ENCODE peak calls at places on chromosome 7, in eight cellular contexts. One of them, this sample, is unnamed.
A peak's percentile ranks its signal among the peaks of the same experiment; 100 is the strongest.

GRCh38 chr7:134727711-134728110 is 51.7 kb upstream of the CALD1 start:
- DNase-seq in thoracic aorta: no peak
- DNase-seq in MCF 10A: no peak
- DNase-seq in lower lobe of right lung: no peak
- DNase-seq in body of pancreas: no peak
- DNase-seq in hepatocyte: no peak
- DNase-seq in A549: no peak
- DNase-seq in OCI-LY7: no peak
- DNase-seq in this sample: no peak

GRCh38 chr7:128922496-128923410 is 12.2 kb upstream of the KCP start:
- DNase-seq in thoracic aorta: no peak
- DNase-seq in MCF 10A: no peak
- DNase-seq in lower lobe of right lung: no peak
- DNase-seq in body of pancreas: no peak
- DNase-seq in hepatocyte: no peak
- DNase-seq in A549: no peak
- DNase-seq in OCI-LY7: no peak
- DNase-seq in this sample: no peak

GRCh38 chr7:40489844-40490602 is 355.2 kb downstream of the SUGCT start:
- DNase-seq in thoracic aorta: no peak
- DNase-seq in MCF 10A: no peak
- DNase-seq in lower lobe of right lung: no peak
- DNase-seq in body of pancreas: no peak
- DNase-seq in hepatocyte: no peak
- DNase-seq in A549: no peak
- DNase-seq in OCI-LY7: no peak
- DNase-seq in this sample: no peak

GRCh38 chr7:128217030-128217805 is 23.9 kb upstream of the LEP start:
- DNase-seq in thoracic aorta: no peak
- DNase-seq in MCF 10A: peak; percentile 97
- DNase-seq in lower lobe of right lung: peak; percentile 76
- DNase-seq in body of pancreas: no peak
- DNase-seq in hepatocyte: no peak
- DNase-seq in A549: peak; percentile 36
- DNase-seq in OCI-LY7: no peak
- DNase-seq in this sample: no peak

GRCh38 chr7:7820409-7820808 is 102.0 kb upstream of the RPA3 start:
- DNase-seq in thoracic aorta: no peak
- DNase-seq in MCF 10A: no peak
- DNase-seq in lower lobe of right lung: no peak
- DNase-seq in body of pancreas: no peak
- DNase-seq in hepatocyte: no peak
- DNase-seq in A549: no peak
- DNase-seq in OCI-LY7: no peak
- DNase-seq in this sample: no peak

GRCh38 chr7:51321961-51322515 is 5.4 kb upstream of the COBL start:
- DNase-seq in thoracic aorta: no peak
- DNase-seq in MCF 10A: no peak
- DNase-seq in lower lobe of right lung: no peak
- DNase-seq in body of pancreas: peak; percentile 36
- DNase-seq in hepatocyte: no peak
- DNase-seq in A549: no peak
- DNase-seq in OCI-LY7: no peak
- DNase-seq in this sample: no peak

GRCh38 chr7:116021237-116021636 is 9.3 kb downstream of the TFEC start:
- DNase-seq in thoracic aorta: no peak
- DNase-seq in MCF 10A: no peak
- DNase-seq in lower lobe of right lung: no peak
- DNase-seq in body of pancreas: no peak
- DNase-seq in hepatocyte: no peak
- DNase-seq in A549: no peak
- DNase-seq in OCI-LY7: no peak
- DNase-seq in this sample: no peak

GRCh38 chr7:132030161-132030568 is 473.7 kb upstream of the PODXL start:
- DNase-seq in thoracic aorta: no peak
- DNase-seq in MCF 10A: peak; percentile 52
- DNase-seq in lower lobe of right lung: no peak
- DNase-seq in body of pancreas: peak; percentile 80
- DNase-seq in hepatocyte: peak; percentile 28
- DNase-seq in A549: no peak
- DNase-seq in OCI-LY7: no peak
- DNase-seq in this sample: peak; percentile 15

GRCh38 chr7:17275749-17276671 is 22.4 kb upstream of the AHR start:
- DNase-seq in thoracic aorta: no peak
- DNase-seq in MCF 10A: peak; percentile 63
- DNase-seq in lower lobe of right lung: no peak
- DNase-seq in body of pancreas: no peak
- DNase-seq in hepatocyte: peak; percentile 32
- DNase-seq in A549: peak; percentile 77
- DNase-seq in OCI-LY7: no peak
- DNase-seq in this sample: peak; percentile 92

GRCh38 chr7:19009936-19010280 is 107.5 kb downstream of the TWIST1 start:
- DNase-seq in thoracic aorta: no peak
- DNase-seq in MCF 10A: no peak
- DNase-seq in lower lobe of right lung: no peak
- DNase-seq in body of pancreas: no peak
- DNase-seq in hepatocyte: no peak
- DNase-seq in A549: no peak
- DNase-seq in OCI-LY7: no peak
- DNase-seq in this sample: no peak

GRCh38 chr7:131076711-131077170 is 250.9 kb upstream of the MKLN1 start:
- DNase-seq in thoracic aorta: no peak
- DNase-seq in MCF 10A: no peak
- DNase-seq in lower lobe of right lung: no peak
- DNase-seq in body of pancreas: no peak
- DNase-seq in hepatocyte: peak; percentile 54
- DNase-seq in A549: no peak
- DNase-seq in OCI-LY7: no peak
- DNase-seq in this sample: no peak

GRCh38 chr7:38775503-38775902 is 133.5 kb downstream of the VPS41 start:
- DNase-seq in thoracic aorta: no peak
- DNase-seq in MCF 10A: no peak
- DNase-seq in lower lobe of right lung: no peak
- DNase-seq in body of pancreas: no peak
- DNase-seq in hepatocyte: no peak
- DNase-seq in A549: no peak
- DNase-seq in OCI-LY7: no peak
- DNase-seq in this sample: no peak

GRCh38 chr7:29319719-29320521 is 125.3 kb downstream of the CHN2 start:
- DNase-seq in thoracic aorta: no peak
- DNase-seq in MCF 10A: no peak
- DNase-seq in lower lobe of right lung: no peak
- DNase-seq in body of pancreas: no peak
- DNase-seq in hepatocyte: no peak
- DNase-seq in A549: no peak
- DNase-seq in OCI-LY7: peak; percentile 3
- DNase-seq in this sample: no peak

GRCh38 chr7:143960813-143961610 is 6.4 kb downstream of the OR2F1 start:
- DNase-seq in thoracic aorta: no peak
- DNase-seq in MCF 10A: no peak
- DNase-seq in lower lobe of right lung: no peak
- DNase-seq in body of pancreas: no peak
- DNase-seq in hepatocyte: no peak
- DNase-seq in A549: no peak
- DNase-seq in OCI-LY7: no peak
- DNase-seq in this sample: no peak

GRCh38 chr7:21300692-21301091 is 127.2 kb upstream of the SP4 start:
- DNase-seq in thoracic aorta: no peak
- DNase-seq in MCF 10A: peak; percentile 8
- DNase-seq in lower lobe of right lung: no peak
- DNase-seq in body of pancreas: no peak
- DNase-seq in hepatocyte: no peak
- DNase-seq in A549: peak; percentile 2
- DNase-seq in OCI-LY7: peak; percentile 13
- DNase-seq in this sample: no peak
- TF ChIP-seq CTCF in thoracic aorta: no peak
- TF ChIP-seq CTCF in MCF 10A: peak; percentile 14
- TF ChIP-seq CTCF in lower lobe of right lung: no peak
- TF ChIP-seq CTCF in body of pancreas: no peak
- TF ChIP-seq CTCF in hepatocyte: peak; percentile 10
- TF ChIP-seq CTCF in A549: no peak
- TF ChIP-seq CTCF in OCI-LY7: peak; percentile 76
- TF ChIP-seq CTCF in this sample: peak; percentile 17

GRCh38 chr7:103077318-103077717 is 2.4 kb downstream of the ARMC10 start:
- DNase-seq in thoracic aorta: no peak
- DNase-seq in MCF 10A: no peak
- DNase-seq in lower lobe of right lung: no peak
- DNase-seq in body of pancreas: no peak
- DNase-seq in hepatocyte: no peak
- DNase-seq in A549: no peak
- DNase-seq in OCI-LY7: no peak
- DNase-seq in this sample: no peak

GRCh38 chr7:103075337-103075918 is 488 bp downstream of the ARMC10 start:
- DNase-seq in thoracic aorta: peak; percentile 50
- DNase-seq in MCF 10A: peak; percentile 48
- DNase-seq in lower lobe of right lung: peak; percentile 70
- DNase-seq in body of pancreas: peak; percentile 67
- DNase-seq in hepatocyte: peak; percentile 80
- DNase-seq in A549: peak; percentile 36
- DNase-seq in OCI-LY7: peak; percentile 74
- DNase-seq in this sample: peak; percentile 5

GRCh38 chr7:103073989-103074518 is 542 bp downstream of the FBXL13 start:
- DNase-seq in thoracic aorta: no peak
- DNase-seq in MCF 10A: no peak
- DNase-seq in lower lobe of right lung: no peak
- DNase-seq in body of pancreas: peak; percentile 53
- DNase-seq in hepatocyte: peak; percentile 28
- DNase-seq in A549: peak; percentile 10
- DNase-seq in OCI-LY7: no peak
- DNase-seq in this sample: no peak

GRCh38 chr7:103076767-103077166 is 1.8 kb downstream of the ARMC10 start:
- DNase-seq in thoracic aorta: no peak
- DNase-seq in MCF 10A: peak; percentile 19
- DNase-seq in lower lobe of right lung: peak; percentile 57
- DNase-seq in body of pancreas: no peak
- DNase-seq in hepatocyte: no peak
- DNase-seq in A549: no peak
- DNase-seq in OCI-LY7: no peak
- DNase-seq in this sample: no peak

GRCh38 chr7:103074519-103075336 is at the start of the genes ARMC10 and FBXL13:
- DNase-seq in thoracic aorta: peak; percentile 63
- DNase-seq in MCF 10A: peak; percentile 91
- DNase-seq in lower lobe of right lung: peak; percentile 94
- DNase-seq in body of pancreas: peak; percentile 92
- DNase-seq in hepatocyte: peak; percentile 95
- DNase-seq in A549: peak; percentile 92
- DNase-seq in OCI-LY7: peak; percentile 91
- DNase-seq in this sample: peak; percentile 73
- TF ChIP-seq CTCF in thoracic aorta: peak; percentile 39
- TF ChIP-seq CTCF in MCF 10A: peak; percentile 30
- TF ChIP-seq CTCF in lower lobe of right lung: peak; percentile 40
- TF ChIP-seq CTCF in body of pancreas: no peak
- TF ChIP-seq CTCF in hepatocyte: peak; percentile 15
- TF ChIP-seq CTCF in A549: peak; percentile 7
- TF ChIP-seq CTCF in OCI-LY7: peak; percentile 24
- TF ChIP-seq CTCF in this sample: peak; percentile 9

GRCh38 chr7:20825555-20825954 is 38.9 kb upstream of the SP8 start:
- DNase-seq in thoracic aorta: no peak
- DNase-seq in MCF 10A: no peak
- DNase-seq in lower lobe of right lung: no peak
- DNase-seq in body of pancreas: no peak
- DNase-seq in hepatocyte: no peak
- DNase-seq in A549: no peak
- DNase-seq in OCI-LY7: no peak
- DNase-seq in this sample: no peak
- TF ChIP-seq CTCF in thoracic aorta: no peak
- TF ChIP-seq CTCF in MCF 10A: no peak
- TF ChIP-seq CTCF in lower lobe of right lung: no peak
- TF ChIP-seq CTCF in body of pancreas: no peak
- TF ChIP-seq CTCF in hepatocyte: no peak
- TF ChIP-seq CTCF in A549: no peak
- TF ChIP-seq CTCF in OCI-LY7: no peak
- TF ChIP-seq CTCF in this sample: no peak

GRCh38 chr7:2732959-2733584 is 45.1 kb downstream of the AMZ1 start:
- DNase-seq in thoracic aorta: peak; percentile 31
- DNase-seq in MCF 10A: no peak
- DNase-seq in lower lobe of right lung: no peak
- DNase-seq in body of pancreas: peak; percentile 43
- DNase-seq in hepatocyte: peak; percentile 77
- DNase-seq in A549: no peak
- DNase-seq in OCI-LY7: no peak
- DNase-seq in this sample: peak; percentile 28
- TF ChIP-seq CTCF in thoracic aorta: peak; percentile 6
- TF ChIP-seq CTCF in MCF 10A: no peak
- TF ChIP-seq CTCF in lower lobe of right lung: no peak
- TF ChIP-seq CTCF in body of pancreas: no peak
- TF ChIP-seq CTCF in hepatocyte: no peak
- TF ChIP-seq CTCF in A549: no peak
- TF ChIP-seq CTCF in OCI-LY7: no peak
- TF ChIP-seq CTCF in this sample: peak; percentile 4

DNA sequence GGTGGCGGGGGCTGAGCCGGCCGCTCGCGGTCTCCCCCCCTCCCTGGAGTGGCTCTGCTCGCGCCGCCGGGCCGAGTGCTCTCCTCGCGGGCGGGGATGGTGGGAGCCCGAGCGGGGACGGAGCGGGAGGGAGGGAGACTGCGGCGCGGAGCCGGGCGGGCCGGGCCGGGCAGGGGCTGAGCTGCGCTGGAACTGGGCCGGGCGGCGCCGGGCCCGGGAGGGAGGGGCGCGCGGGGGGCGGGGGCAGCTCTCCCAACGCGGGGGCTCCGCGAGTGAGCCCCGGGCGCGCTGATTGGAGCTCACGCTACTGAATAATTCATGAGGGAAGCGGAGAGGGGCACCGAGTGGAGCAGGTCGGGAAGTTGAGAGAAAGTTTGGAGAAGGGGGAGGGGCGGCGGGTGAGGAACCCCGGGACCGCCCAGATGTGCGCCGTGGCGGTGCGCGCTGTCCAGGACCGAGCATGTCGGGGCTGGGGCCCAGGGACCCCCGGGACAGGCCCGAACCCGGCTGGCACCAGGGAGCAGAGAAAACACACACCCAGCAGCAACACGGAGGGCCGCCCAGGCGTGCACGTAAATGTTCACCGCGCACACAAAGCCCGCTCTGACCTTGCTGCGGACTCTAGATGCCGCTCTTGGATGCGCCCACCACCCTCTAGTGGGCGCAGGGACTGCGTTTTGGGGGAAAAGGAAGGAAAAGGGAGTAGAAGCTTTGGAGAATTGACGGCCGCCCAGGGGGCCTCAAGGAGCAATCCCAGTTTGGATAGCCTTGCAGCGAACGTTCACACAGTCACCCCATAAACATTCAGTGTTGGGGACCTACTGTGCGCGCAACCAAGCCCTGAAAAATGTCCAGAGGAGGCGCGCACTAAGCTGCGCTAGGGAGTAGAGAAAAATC is at the start of gene EPHB4:
- DNase-seq in thoracic aorta: no peak
- DNase-seq in MCF 10A: peak; percentile 80
- DNase-seq in lower lobe of right lung: peak; percentile 84
- DNase-seq in body of pancreas: peak; percentile 88
- DNase-seq in hepatocyte: peak; percentile 91
- DNase-seq in A549: peak; percentile 91
- DNase-seq in OCI-LY7: no peak
- DNase-seq in this sample: peak; percentile 50
- TF ChIP-seq CTCF in thoracic aorta: no peak
- TF ChIP-seq CTCF in MCF 10A: peak; percentile 20
- TF ChIP-seq CTCF in lower lobe of right lung: peak; percentile 23
- TF ChIP-seq CTCF in body of pancreas: no peak
- TF ChIP-seq CTCF in hepatocyte: peak; percentile 63
- TF ChIP-seq CTCF in A549: peak; percentile 64
- TF ChIP-seq CTCF in OCI-LY7: peak; percentile 12
- TF ChIP-seq CTCF in this sample: peak; percentile 63